ENCODE peak calls at places on chromosomes 6 and 20, in four cellular contexts. Y is H1, K is HepG2, X is K562. U is an unnamed sample.

GRCh38 chr20:56373942-56374341 is 15.2 kb downstream of the FAM210B start:
- DNase-seq in K (peak), X (peak), Y (no peak), U (peak)

GRCh38 chr6:37306026-37306425 is 47.8 kb upstream of the RNF8 start:
- DNase-seq in Y (no peak), K (no peak), X (no peak), U (no peak)

GRCh38 chr6:147063469-147064031 is 140.7 kb upstream of the STXBP5 start:
- DNase-seq in K (peak), X (no peak), Y (no peak), U (no peak)

GRCh38 chr20:13772529-13772928 is 12.2 kb downstream of the ESF1 start:
- DNase-seq in Y (no peak), X (no peak), K (no peak), U (no peak)

GRCh38 chr6:133359256-133359655 is 118.1 kb downstream of the EYA4 start:
- DNase-seq in K (no peak), X (no peak), Y (no peak), U (no peak)

GRCh38 chr6:160455484-160456213 is 107.5 kb downstream of the SLC22A3 start:
- DNase-seq in K (peak), X (peak), Y (peak), U (peak)

GRCh38 chr20:48682529-48683385 is 145.0 kb downstream of the PREX1 start:
- DNase-seq in Y (peak), K (peak), X (peak), U (no peak)

GRCh38 chr20:54364919-54365318 is 110.5 kb upstream of the DOK5 start:
- DNase-seq in Y (no peak), X (no peak), K (no peak), U (no peak)

GRCh38 chr6:21769405-21769851 is 175.9 kb downstream of the SOX4 start:
- DNase-seq in X (no peak), K (no peak), Y (no peak), U (no peak)

GRCh38 chr20:40431611-40432010 is 257.4 kb downstream of the MAFB start:
- DNase-seq in X (no peak), Y (no peak), K (no peak), U (no peak)

GRCh38 chr20:3046677-3047462 is 1.0 kb downstream of the MRPS26 start:
- DNase-seq in Y (peak), X (peak), K (peak), U (no peak)

GRCh38 chr6:24887520-24887919 is 48.2 kb downstream of the RIPOR2 start:
- DNase-seq in X (no peak), K (no peak), Y (no peak), U (no peak)

GRCh38 chr6:80789912-80790635 is 683.6 kb downstream of the BCKDHB start:
- DNase-seq in X (no peak), K (no peak), Y (no peak), U (no peak)

GRCh38 chr6:7728855-7729590 is 3.1 kb downstream of the BMP6 start:
- DNase-seq in X (no peak), K (no peak), Y (no peak), U (no peak)

GRCh38 chr6:166307082-166307980 is 861 bp downstream of the PRR18 start:
- DNase-seq in X (no peak), K (no peak), Y (peak), U (no peak)

GRCh38 chr6:4487538-4487937 is 288.7 kb upstream of the CDYL start:
- DNase-seq in K (peak), X (no peak), Y (no peak), U (no peak)

GRCh38 chr6:142153230-142153629 is 6.2 kb downstream of the VTA1 start:
- DNase-seq in K (no peak), X (no peak), Y (no peak), U (no peak)

GRCh38 chr20:33178726-33179125 is 10.8 kb downstream of the BPIFA2 start:
- DNase-seq in K (peak), X (no peak), Y (no peak), U (peak)

GRCh38 chr20:49594143-49594928 is 26.4 kb upstream of the PTGIS start:
- DNase-seq in X (no peak), K (no peak), Y (no peak), U (no peak)

GRCh38 chr6:42428326-42429041 is 23.2 kb downstream of the TRERF1 start:
- DNase-seq in K (no peak), X (no peak), Y (peak), U (no peak)

GRCh38 chr6:54681987-54682386 is 164.6 kb upstream of the FAM83B start:
- DNase-seq in X (no peak), K (no peak), Y (no peak), U (no peak)

GRCh38 chr6:34128045-34128444 is 17.8 kb downstream of the GRM4 start:
- DNase-seq in K (no peak), X (no peak), Y (no peak), U (no peak)

GRCh38 chr6:137910424-137910834 is 43.4 kb downstream of the TNFAIP3 start:
- DNase-seq in X (peak), Y (no peak), K (no peak), U (no peak)

GRCh38 chr6:39051399-39052122 is 3.0 kb downstream of the GLP1R start:
- DNase-seq in K (no peak), X (no peak), Y (no peak), U (no peak)

GRCh38 chr20:1810926-1811620 is 84.1 kb upstream of the SIRPA start:
- DNase-seq in Y (no peak), K (peak), X (no peak), U (no peak)

GRCh38 chr20:6492396-6493055 is 275.0 kb upstream of the BMP2 start:
- DNase-seq in X (no peak), K (no peak), Y (no peak), U (no peak)

GRCh38 chr6:33716379-33716778 is 4.9 kb upstream of the UQCC2 start:
- DNase-seq in X (no peak), Y (no peak), K (no peak), U (no peak)

GRCh38 chr6:121857551-121857950 is 422.1 kb downstream of the GJA1 start:
- DNase-seq in K (no peak), X (no peak), Y (no peak), U (no peak)

GRCh38 chr6:23511797-23512196 is 614.2 kb upstream of the NRSN1 start:
- DNase-seq in K (no peak), X (no peak), Y (no peak), U (no peak)

GRCh38 chr20:41367956-41368355 is 1.3 kb upstream of the EMILIN3 start:
- DNase-seq in Y (no peak), X (no peak), K (no peak), U (no peak)

GRCh38 chr6:168052291-168052891 is 26.6 kb downstream of the FRMD1 start:
- DNase-seq in K (no peak), Y (no peak), X (no peak), U (no peak)

GRCh38 chr6:74605942-74606341 is 599.9 kb downstream of the COL12A1 start:
- DNase-seq in X (no peak), K (no peak), Y (no peak), U (no peak)

GRCh38 chr6:131755597-131755996 is 44.8 kb upstream of the CTAGE9 start:
- DNase-seq in K (peak), Y (no peak), X (no peak), U (no peak)

GRCh38 chr6:146868671-146869209 is 270.0 kb downstream of the ADGB start:
- DNase-seq in K (no peak), Y (no peak), X (no peak), U (no peak)

GRCh38 chr6:72890671-72891070 is 268.8 kb downstream of the KCNQ5 start:
- DNase-seq in X (no peak), K (no peak), Y (no peak), U (no peak)

GRCh38 chr6:101117397-101118185 is 236.5 kb upstream of the ASCC3 start:
- DNase-seq in Y (peak), K (no peak), X (no peak), U (peak)

GRCh38 chr20:33277471-33278441 is 5.3 kb upstream of the BPIFB1 start:
- DNase-seq in Y (no peak), X (no peak), K (peak), U (peak)

GRCh38 chr20:7031222-7031621 is 263.7 kb downstream of the BMP2 start:
- DNase-seq in Y (no peak), K (peak), X (no peak), U (peak)

GRCh38 chr6:32668226-32668747 is 1.8 kb upstream of the HLA-DQB1 start:
- DNase-seq in K (peak), X (no peak), Y (no peak), U (no peak)
- TF ChIP-seq MAFK in K (no peak), X (no peak), Y (no peak), U (no peak)

DNA sequence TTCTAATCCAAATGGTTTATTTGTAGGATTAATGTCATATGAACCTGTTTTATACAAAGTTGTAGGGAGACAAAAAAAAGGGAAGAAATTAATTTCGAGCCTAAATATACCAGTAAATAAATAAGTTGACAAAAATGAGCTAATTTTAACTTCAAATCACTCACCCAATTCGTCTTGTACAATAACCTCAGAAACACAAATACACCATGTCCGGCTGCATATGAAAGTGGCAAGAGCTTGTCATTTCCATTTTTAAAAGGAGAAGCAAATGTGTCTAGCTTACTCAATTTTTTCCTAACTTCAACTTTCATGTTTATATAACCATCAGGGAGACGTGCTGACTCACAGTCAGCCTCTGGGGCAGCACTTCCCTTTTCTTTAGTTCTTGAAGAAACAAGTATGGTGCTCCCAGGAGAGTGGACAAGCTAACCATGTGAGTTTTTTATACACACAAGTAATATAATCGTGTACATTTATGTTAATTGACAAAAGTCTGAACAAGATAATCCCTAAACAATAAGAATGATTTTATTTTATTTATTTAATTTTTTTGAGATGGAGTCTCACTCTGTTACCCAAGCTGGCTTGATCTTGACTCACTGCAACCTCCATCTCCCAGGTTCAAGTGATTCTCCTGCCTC is 55.5 kb upstream of the SGK1 start:
- DNase-seq in X (peak), Y (no peak), K (no peak), U (peak)
- TF ChIP-seq JUN in X (no peak), Y (no peak), K (no peak), U (no peak)

GRCh38 chr6:35469711-35470662 is 1.8 kb downstream of the RPL10A start:
- DNase-seq in Y (no peak), K (peak), X (peak), U (no peak)
- TF ChIP-seq MAFK in Y (no peak), K (no peak), X (peak), U (no peak)

GRCh38 chr6:108355890-108356289 is 61.0 kb downstream of the AFG1L start:
- DNase-seq in Y (no peak), X (no peak), K (no peak), U (no peak)

GRCh38 chr6:108350528-108350927 is 55.7 kb downstream of the AFG1L start:
- DNase-seq in Y (no peak), K (no peak), X (no peak), U (no peak)

GRCh38 chr6:108348655-108349349 is 53.9 kb downstream of the AFG1L start:
- DNase-seq in Y (no peak), X (no peak), K (no peak), U (no peak)

GRCh38 chr6:108353853-108354252 is 59.0 kb downstream of the AFG1L start:
- DNase-seq in K (no peak), X (no peak), Y (no peak), U (no peak)
- TF ChIP-seq JUN in K (no peak), X (no peak), Y (no peak), U (no peak)

U was measured in A549.